ENCODE peak calls at places on chromosomes 3 and 15, in six cellular contexts. One of them, this sample, is unnamed.

GRCh38 chr15:33234019-33234418 is 39.5 kb upstream of the FMN1 start:
- DNase-seq in HT1080: peak
- DNase-seq in erythroblast: peak
- DNase-seq in nucleus accumbens: no peak
- DNase-seq in posterior vena cava: no peak
- DNase-seq in GM12865: peak
- DNase-seq in this sample: peak

GRCh38 chr3:114687157-114687556 is 393.3 kb downstream of the TIGIT start:
- DNase-seq in GM12865: no peak
- DNase-seq in posterior vena cava: no peak
- DNase-seq in erythroblast: no peak
- DNase-seq in nucleus accumbens: no peak
- DNase-seq in HT1080: no peak
- DNase-seq in this sample: no peak

GRCh38 chr15:77527164-77527778 is 105.4 kb downstream of the LINGO1 start:
- DNase-seq in GM12865: no peak
- DNase-seq in posterior vena cava: peak
- DNase-seq in nucleus accumbens: no peak
- DNase-seq in erythroblast: no peak
- DNase-seq in HT1080: no peak
- DNase-seq in this sample: no peak

GRCh38 chr3:56251343-56251945 is 216.8 kb downstream of the ERC2 start:
- DNase-seq in HT1080: peak
- DNase-seq in posterior vena cava: no peak
- DNase-seq in GM12865: peak
- DNase-seq in erythroblast: peak
- DNase-seq in nucleus accumbens: peak
- DNase-seq in this sample: peak

GRCh38 chr15:38389924-38390542 is 63.9 kb upstream of the FAM98B start:
- DNase-seq in erythroblast: peak
- DNase-seq in posterior vena cava: no peak
- DNase-seq in nucleus accumbens: peak
- DNase-seq in HT1080: peak
- DNase-seq in GM12865: peak
- DNase-seq in this sample: peak

GRCh38 chr3:183534249-183534648 is 21.3 kb downstream of the KLHL6 start:
- DNase-seq in HT1080: peak
- DNase-seq in nucleus accumbens: no peak
- DNase-seq in erythroblast: no peak
- DNase-seq in posterior vena cava: no peak
- DNase-seq in GM12865: no peak
- DNase-seq in this sample: peak

GRCh38 chr3:171393032-171393744 is 67.0 kb downstream of the TNIK start:
- DNase-seq in posterior vena cava: no peak
- DNase-seq in HT1080: no peak
- DNase-seq in erythroblast: no peak
- DNase-seq in GM12865: no peak
- DNase-seq in nucleus accumbens: no peak
- DNase-seq in this sample: no peak

GRCh38 chr3:86180696-86181095 is 810.3 kb downstream of the VGLL3 start:
- DNase-seq in posterior vena cava: no peak
- DNase-seq in GM12865: no peak
- DNase-seq in nucleus accumbens: no peak
- DNase-seq in erythroblast: no peak
- DNase-seq in HT1080: peak
- DNase-seq in this sample: no peak

GRCh38 chr3:171747223-171747920 is 62.9 kb downstream of the PLD1 start:
- DNase-seq in posterior vena cava: no peak
- DNase-seq in nucleus accumbens: no peak
- DNase-seq in GM12865: no peak
- DNase-seq in HT1080: no peak
- DNase-seq in erythroblast: peak
- DNase-seq in this sample: no peak

GRCh38 chr15:36863551-36863950 is 236.8 kb downstream of the MEIS2 start:
- DNase-seq in HT1080: no peak
- DNase-seq in GM12865: no peak
- DNase-seq in posterior vena cava: no peak
- DNase-seq in nucleus accumbens: no peak
- DNase-seq in erythroblast: no peak
- DNase-seq in this sample: no peak

GRCh38 chr3:29694783-29695182 is 413.9 kb downstream of the RBMS3 start:
- DNase-seq in posterior vena cava: no peak
- DNase-seq in HT1080: peak
- DNase-seq in GM12865: no peak
- DNase-seq in erythroblast: no peak
- DNase-seq in nucleus accumbens: no peak
- DNase-seq in this sample: peak

GRCh38 chr3:150180349-150180748 is 209.7 kb upstream of the PFN2 start:
- DNase-seq in HT1080: no peak
- DNase-seq in posterior vena cava: no peak
- DNase-seq in nucleus accumbens: no peak
- DNase-seq in GM12865: no peak
- DNase-seq in erythroblast: no peak
- DNase-seq in this sample: peak

GRCh38 chr15:90957105-90957790 is 2.6 kb downstream of the RCCD1 start:
- DNase-seq in HT1080: no peak
- DNase-seq in nucleus accumbens: no peak
- DNase-seq in posterior vena cava: peak
- DNase-seq in GM12865: no peak
- DNase-seq in erythroblast: no peak
- DNase-seq in this sample: no peak

GRCh38 chr3:15601046-15601398 is 347 bp downstream of the HACL1 start:
- DNase-seq in nucleus accumbens: no peak
- DNase-seq in erythroblast: no peak
- DNase-seq in GM12865: no peak
- DNase-seq in HT1080: no peak
- DNase-seq in posterior vena cava: no peak
- DNase-seq in this sample: peak

GRCh38 chr3:167198949-167199348 is 181.1 kb downstream of the ZBBX start:
- DNase-seq in GM12865: peak
- DNase-seq in nucleus accumbens: no peak
- DNase-seq in erythroblast: no peak
- DNase-seq in posterior vena cava: no peak
- DNase-seq in HT1080: no peak
- DNase-seq in this sample: no peak

GRCh38 chr3:13863929-13864595 is 15.8 kb downstream of the WNT7A start:
- DNase-seq in nucleus accumbens: no peak
- DNase-seq in erythroblast: no peak
- DNase-seq in GM12865: no peak
- DNase-seq in HT1080: no peak
- DNase-seq in posterior vena cava: peak
- DNase-seq in this sample: no peak

GRCh38 chr15:40361640-40362039 is 3.6 kb downstream of the DISP2 start:
- DNase-seq in GM12865: no peak
- DNase-seq in posterior vena cava: no peak
- DNase-seq in HT1080: no peak
- DNase-seq in nucleus accumbens: no peak
- DNase-seq in erythroblast: no peak
- DNase-seq in this sample: no peak

GRCh38 chr3:192515661-192516040 is 211.7 kb downstream of the FGF12 start:
- DNase-seq in HT1080: peak
- DNase-seq in posterior vena cava: no peak
- DNase-seq in GM12865: no peak
- DNase-seq in nucleus accumbens: no peak
- DNase-seq in erythroblast: no peak
- DNase-seq in this sample: no peak

GRCh38 chr3:57163751-57164150 is 1.4 kb downstream of the IL17RD start:
- DNase-seq in GM12865: no peak
- DNase-seq in posterior vena cava: no peak
- DNase-seq in HT1080: no peak
- DNase-seq in erythroblast: no peak
- DNase-seq in nucleus accumbens: no peak
- DNase-seq in this sample: no peak